ENCODE peak calls at places on chromosomes 16 and 17, in seven cellular contexts. S, Z, O, B, W, T and M are unnamed samples.

GRCh38 chr17:67137860-67138259 is 93.5 kb downstream of the CACNG1 start:
- DNase-seq in B (no peak), Z (no peak), S (no peak), W (no peak), T (no peak), O (no peak), M (no peak)

GRCh38 chr17:82152556-82153294 is 54.7 kb upstream of the FASN start:
- DNase-seq in W (no peak), O (no peak), S (no peak), Z (no peak), T (no peak), B (peak), M (no peak)

GRCh38 chr17:74601944-74602572 is 10.0 kb upstream of the CD300LD start:
- DNase-seq in Z (no peak), W (peak), S (no peak), T (peak), B (peak), O (peak), M (no peak)

GRCh38 chr16:75080205-75081029 is 36.2 kb downstream of the LDHD start:
- DNase-seq in S (no peak), W (no peak), B (no peak), O (no peak), Z (no peak), T (peak), M (no peak)

GRCh38 chr16:50879873-50880695 is 138.2 kb downstream of the CYLD start:
- DNase-seq in Z (no peak), T (no peak), O (peak), S (no peak), W (no peak), B (no peak), M (no peak)

GRCh38 chr16:23302045-23302956 is at the start of gene SCNN1B:
- DNase-seq in W (no peak), S (no peak), T (no peak), Z (no peak), B (peak), O (peak), M (no peak)

GRCh38 chr16:56469748-56470147 is 18.4 kb downstream of the OGFOD1 start:
- DNase-seq in S (no peak), W (no peak), O (no peak), B (no peak), Z (no peak), T (no peak), M (no peak)

GRCh38 chr17:22268214-22268911 is 576.0 kb downstream of the KCNJ18 start:
- DNase-seq in Z (no peak), B (no peak), O (no peak), S (no peak), T (no peak), W (no peak), M (no peak)

GRCh38 chr17:41957058-41957868 is 9.3 kb upstream of the CNP start:
- DNase-seq in W (peak), T (peak), O (no peak), B (no peak), Z (no peak), S (no peak), M (no peak)